ENCODE peak calls at places on chromosomes 3 and 15, in five cellular contexts. M is astrocyte of the cerebellum, P is lower leg skin, F is gastrocnemius medialis, I is NB4. C is an unnamed sample.

GRCh38 chr3:72938471-72939265 is 50.8 kb downstream of the GXYLT2 start:
- DNase-seq in I (peak), P (peak), M (peak), F (peak), C (peak)

GRCh38 chr15:91021516-91022074 is 799 bp downstream of the VPS33B start:
- DNase-seq in F (no peak), P (no peak), M (no peak), I (no peak), C (no peak)

GRCh38 chr3:161893972-161894371 is 397.4 kb downstream of the OTOL1 start:
- DNase-seq in I (no peak), P (no peak), M (peak), F (no peak), C (no peak)

GRCh38 chr3:140395134-140396075 is 282.5 kb upstream of the TRIM42 start:
- DNase-seq in M (no peak), P (no peak), F (no peak), I (no peak), C (no peak)

GRCh38 chr3:23600178-23600577 is 205.6 kb upstream of the UBE2E1 start:
- DNase-seq in F (no peak), P (no peak), I (no peak), M (peak), C (no peak)

GRCh38 chr3:129031476-129032215 is 28.9 kb upstream of the GP9 start:
- DNase-seq in F (no peak), P (no peak), M (no peak), I (no peak), C (no peak)

GRCh38 chr3:46851364-46852328 is 11.6 kb downstream of the MYL3 start:
- DNase-seq in M (no peak), I (no peak), P (no peak), F (no peak), C (no peak)

GRCh38 chr3:171535799-171536198 is 75.6 kb upstream of the TNIK start:
- DNase-seq in F (no peak), P (no peak), I (no peak), M (no peak), C (no peak)

GRCh38 chr3:99817047-99817436 is 620 bp upstream of the CMSS1 start:
- DNase-seq in I (no peak), P (no peak), F (peak), M (no peak), C (no peak)

GRCh38 chr15:52164631-52165265 is 26.4 kb downstream of the GNB5 start:
- DNase-seq in F (no peak), M (no peak), I (peak), P (no peak), C (no peak)

GRCh38 chr15:28037969-28038640 is 61.0 kb downstream of the OCA2 start:
- DNase-seq in M (no peak), I (no peak), F (no peak), P (no peak), C (no peak)

GRCh38 chr15:69558138-69558409 is 105.5 kb downstream of the RPLP1 start:
- DNase-seq in F (no peak), I (no peak), M (no peak), P (no peak), C (no peak)

GRCh38 chr3:142929109-142929508 is 34.4 kb downstream of the PAQR9 start:
- DNase-seq in M (no peak), I (peak), F (peak), P (no peak), C (peak)

GRCh38 chr3:184874709-184875644 is 63.0 kb downstream of the VPS8 start:
- DNase-seq in M (peak), F (no peak), P (no peak), I (peak), C (peak)

DNA sequence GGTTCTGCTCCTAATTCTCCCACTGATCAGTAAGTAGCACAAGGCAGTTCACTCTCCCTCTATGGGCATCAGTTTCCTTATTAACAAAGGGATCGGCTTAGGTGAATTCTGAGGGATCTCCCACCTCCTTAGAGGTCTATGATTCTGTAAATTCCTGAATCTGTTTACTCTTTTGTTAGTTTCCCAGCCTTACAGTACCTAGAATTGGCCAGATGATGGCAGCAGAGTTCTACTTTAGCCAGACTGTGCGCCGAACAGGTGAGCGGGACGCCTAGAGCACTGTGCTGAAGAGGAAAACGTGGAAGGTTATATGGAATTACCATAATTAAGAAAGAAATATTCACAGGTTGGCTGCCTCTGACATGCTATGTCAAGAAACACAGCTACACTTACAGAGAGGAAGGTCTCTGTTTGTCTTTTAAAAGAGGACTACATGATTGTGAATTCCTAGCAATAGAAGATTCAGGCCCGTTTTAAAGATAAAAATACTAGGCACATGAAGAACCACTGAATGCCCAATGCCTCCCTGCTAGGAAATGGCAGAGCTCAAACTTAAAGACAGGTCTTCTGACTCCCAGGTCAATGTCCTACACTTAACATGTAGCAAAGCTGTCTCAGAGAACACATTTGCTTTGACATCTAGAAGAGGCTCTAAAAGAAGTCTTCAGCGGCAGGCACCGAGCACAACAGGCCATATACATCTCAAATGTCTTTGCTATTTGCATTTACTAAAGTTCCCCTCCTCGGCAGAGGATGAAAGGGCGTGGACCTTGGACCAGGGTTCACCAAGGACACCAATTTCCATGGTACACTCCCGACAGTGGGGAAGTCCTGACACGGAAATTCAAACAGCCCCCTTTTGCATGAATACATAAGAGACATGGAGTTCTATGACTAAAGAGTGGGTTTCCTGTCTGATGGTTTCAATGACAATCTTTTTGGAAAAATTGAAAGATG is 259.8 kb downstream of the FGF12 start:
- DNase-seq in F (peak), M (peak), I (peak), P (peak), C (peak)
- H3K4me3 ChIP-seq in F (no peak), M (no peak), I (no peak), P (no peak), C (no peak)

GRCh38 chr15:85545185-85545584 is 164.8 kb downstream of the AKAP13 start:
- DNase-seq in I (peak), F (no peak), M (no peak), P (no peak), C (peak)

GRCh38 chr15:85541744-85542143 is 161.3 kb downstream of the AKAP13 start:
- DNase-seq in P (no peak), I (no peak), M (no peak), F (no peak), C (no peak)

GRCh38 chr15:85542488-85542887 is 162.1 kb downstream of the AKAP13 start:
- DNase-seq in F (no peak), I (no peak), M (no peak), P (no peak), C (no peak)

GRCh38 chr15:85543741-85544155 is 163.3 kb downstream of the AKAP13 start:
- DNase-seq in P (peak), I (peak), M (no peak), F (peak), C (peak)

GRCh38 chr15:85542895-85543331 is 162.5 kb downstream of the AKAP13 start:
- DNase-seq in I (peak), P (no peak), M (no peak), F (no peak), C (no peak)
- H3K4me3 ChIP-seq in I (no peak), P (no peak), M (no peak), F (no peak), C (no peak)

DNA sequence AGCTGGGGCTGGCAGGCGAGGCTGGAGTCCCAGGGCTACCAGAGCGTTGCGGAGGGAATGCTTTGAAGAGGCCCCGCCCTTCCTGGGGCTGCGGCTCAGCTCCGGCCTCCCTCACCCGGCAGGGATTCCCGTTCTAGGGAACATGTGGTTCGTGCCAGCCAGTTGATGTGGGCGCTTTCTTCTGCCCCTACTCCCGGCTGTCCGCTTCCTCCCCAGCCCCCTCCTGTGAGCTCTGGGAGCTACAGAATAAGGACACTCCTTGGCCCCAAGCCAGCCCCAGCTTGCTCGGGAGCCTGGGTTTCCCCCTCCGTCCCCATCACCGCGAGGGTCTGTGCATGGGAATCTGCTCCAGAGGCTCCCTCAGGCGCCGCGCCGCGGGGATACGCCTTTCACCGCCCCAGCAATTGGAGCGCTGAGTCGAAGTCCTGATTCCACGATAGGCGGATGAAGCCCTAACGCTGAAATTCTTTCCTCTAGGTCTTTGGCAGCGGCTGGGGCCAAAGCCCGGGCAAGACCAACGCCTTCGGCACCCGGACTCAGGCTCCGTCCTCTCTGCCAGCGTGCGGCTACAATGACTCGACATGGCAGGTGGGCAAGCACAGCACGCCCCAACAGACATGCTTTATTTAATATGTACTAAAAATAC is 69.5 kb downstream of the KLF15 start:
- DNase-seq in P (peak), I (no peak), M (no peak), F (peak), C (no peak)
- H3K4me3 ChIP-seq in P (peak), I (no peak), M (peak), F (peak), C (no peak)

DNA sequence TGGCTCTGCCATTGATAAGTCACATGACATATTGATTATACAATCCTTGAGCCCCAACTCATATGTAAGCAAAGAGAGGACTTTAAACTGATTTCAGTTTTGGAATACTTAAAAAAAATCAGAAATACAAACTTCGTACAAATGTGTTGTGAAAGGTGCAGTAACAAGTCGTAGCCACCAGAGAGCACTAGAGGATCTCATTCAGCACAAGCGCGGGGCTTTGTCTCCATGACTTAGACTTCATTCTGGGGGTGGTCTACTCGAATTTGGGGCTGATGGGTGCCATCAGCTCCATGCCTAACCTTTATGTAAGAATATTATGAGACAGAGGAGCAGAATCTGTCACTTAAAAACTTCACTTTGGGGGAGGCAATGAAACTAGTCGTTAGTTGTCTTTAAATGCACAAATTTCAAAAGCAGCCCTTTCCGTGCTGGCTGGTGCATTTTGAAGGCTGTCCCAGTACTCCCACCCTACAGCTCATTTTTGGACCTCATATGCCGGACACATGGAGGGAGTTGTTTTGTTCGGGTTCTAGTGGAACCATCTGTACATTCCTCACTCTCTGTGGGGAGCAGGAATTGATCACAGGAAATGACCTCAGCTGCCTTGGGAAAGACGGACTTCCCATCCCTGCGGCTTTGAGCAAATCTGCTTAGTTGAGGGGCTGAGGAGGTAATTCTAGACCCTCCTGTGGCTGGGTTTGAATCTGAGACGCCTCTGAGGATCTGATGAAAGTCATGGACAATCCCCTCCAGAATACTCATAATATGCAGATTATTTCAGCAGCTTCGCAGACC is 27.5 kb upstream of the MASP1 start:
- DNase-seq in M (peak), F (no peak), P (peak), I (peak), C (peak)
- H3K4me3 ChIP-seq in M (peak), F (peak), P (no peak), I (no peak), C (peak)

GRCh38 chr3:122246214-122246613 is 62.7 kb downstream of the CASR start:
- DNase-seq in M (peak), I (no peak), F (no peak), P (no peak), C (no peak)
- H3K4me3 ChIP-seq in M (no peak), I (no peak), F (no peak), P (no peak), C (no peak)

GRCh38 chr3:57165637-57166036 is 484 bp upstream of the IL17RD start:
- DNase-seq in I (no peak), M (no peak), F (no peak), P (no peak), C (no peak)

GRCh38 chr3:57164606-57165573 is at the start of gene IL17RD:
- DNase-seq in P (peak), M (peak), I (peak), F (peak), C (peak)

GRCh38 chr3:57164217-57164605 is 942 bp downstream of the IL17RD start:
- DNase-seq in M (no peak), P (peak), I (peak), F (no peak), C (no peak)

GRCh38 chr3:57161915-57162314 is 3.2 kb downstream of the IL17RD start:
- DNase-seq in I (no peak), F (no peak), P (no peak), M (no peak), C (no peak)

DNA sequence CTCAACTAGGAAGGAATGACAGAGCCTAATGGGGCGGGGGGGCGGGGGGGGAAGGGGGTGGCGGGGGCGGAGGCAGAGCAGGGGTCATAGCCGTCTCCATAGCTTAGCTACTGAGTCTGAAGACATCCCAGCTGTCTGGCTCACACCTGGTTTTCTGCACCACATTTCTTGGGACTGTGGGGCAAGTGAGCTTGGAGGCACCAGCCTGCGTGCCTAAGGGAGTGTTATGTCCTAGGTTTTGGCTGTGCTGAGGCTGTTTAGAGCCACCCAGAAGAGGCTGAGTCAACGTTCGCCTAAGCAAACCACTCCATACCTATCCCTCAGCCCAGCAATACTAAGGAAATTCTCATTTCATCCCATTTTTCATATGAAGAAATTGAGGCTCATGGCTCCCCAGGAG is 1.4 kb downstream of the IL17RD start:
- DNase-seq in I (peak), P (no peak), M (no peak), F (no peak), C (no peak)
- H3K4me3 ChIP-seq in I (no peak), P (no peak), M (peak), F (peak), C (no peak)

GRCh38 chr3:186360779-186361178 is 1.3 kb downstream of the DGKG start:
- DNase-seq in P (no peak), I (peak), F (no peak), M (no peak), C (no peak)
- H3K4me3 ChIP-seq in P (no peak), I (peak), F (peak), M (no peak), C (no peak)

GRCh38 chr3:185932213-185932612 is 5.6 kb downstream of the TRA2B start:
- DNase-seq in M (no peak), F (no peak), P (no peak), I (peak), C (no peak)

GRCh38 chr3:185929192-185930151 is 8.3 kb downstream of the TRA2B start:
- DNase-seq in F (no peak), M (no peak), P (no peak), I (no peak), C (no peak)

GRCh38 chr3:185931777-185932176 is 6.0 kb downstream of the TRA2B start:
- DNase-seq in I (no peak), F (no peak), M (no peak), P (no peak), C (no peak)

GRCh38 chr3:185928532-185928931 is 9.3 kb downstream of the TRA2B start:
- DNase-seq in P (no peak), M (no peak), I (no peak), F (no peak), C (no peak)

DNA sequence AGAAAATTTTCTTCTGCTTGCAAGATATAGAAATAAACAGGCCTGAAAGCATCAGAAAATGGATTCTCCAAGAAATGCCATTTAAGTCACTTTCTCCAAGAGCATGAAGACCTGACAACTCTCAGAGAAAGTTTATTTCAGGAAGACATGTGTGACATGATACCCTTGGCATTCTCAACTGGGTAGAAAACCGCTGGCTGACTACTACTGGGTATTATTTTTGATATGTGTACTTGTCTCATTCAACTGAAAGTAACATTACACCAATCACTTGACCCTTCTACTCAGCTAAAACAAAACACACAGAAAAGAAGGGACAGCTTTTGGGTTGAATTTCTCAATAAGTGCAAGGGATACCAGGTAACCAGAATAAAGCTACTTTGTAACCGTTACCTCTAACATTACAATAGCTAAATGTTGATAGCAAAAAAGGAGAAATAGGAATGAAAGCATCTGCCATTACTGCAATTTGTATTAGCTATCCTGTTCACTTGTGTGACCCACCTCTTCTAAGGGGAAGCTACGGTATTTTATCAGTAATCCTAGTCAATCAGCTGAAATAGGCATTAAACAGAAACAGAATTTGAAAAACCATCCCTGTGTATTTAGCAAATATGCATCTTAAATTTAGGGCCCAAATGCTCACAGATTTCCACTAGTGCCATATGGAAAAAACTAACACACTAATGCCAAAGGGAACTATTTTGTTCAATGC is 7.3 kb downstream of the TRA2B start:
- DNase-seq in P (no peak), I (no peak), F (peak), M (no peak), C (no peak)
- H3K4me3 ChIP-seq in P (no peak), I (peak), F (peak), M (no peak), C (no peak)

GRCh38 chr3:38477057-38477820 is 18.9 kb upstream of the EXOG start:
- DNase-seq in M (no peak), I (no peak), F (no peak), P (no peak), C (no peak)

GRCh38 chr3:38477839-38478450 is 18.2 kb upstream of the EXOG start:
- DNase-seq in I (no peak), P (no peak), F (no peak), M (no peak), C (no peak)

GRCh38 chr3:38480093-38480445 is 16.1 kb upstream of the EXOG start:
- DNase-seq in M (no peak), F (no peak), I (no peak), P (no peak), C (no peak)

GRCh38 chr3:38479431-38480092 is 16.6 kb upstream of the EXOG start:
- DNase-seq in F (peak), I (peak), P (no peak), M (peak), C (peak)

GRCh38 chr3:38478901-38479300 is 17.2 kb upstream of the EXOG start:
- DNase-seq in F (no peak), P (no peak), I (no peak), M (no peak), C (no peak)
- H3K4me3 ChIP-seq in F (no peak), P (no peak), I (no peak), M (no peak), C (no peak)

C was measured in Jurkat, Clone E6-1.